ENCODE peak calls at places on chromosome 11, in nine cellular contexts. I is choroid plexus epithelial cell; H is stimulated activated CD4-positive, alpha-beta T cell treated with anti-CD3 and anti-CD28 coated beads, Interleukin-1b, Interleukin-23, amount 100 ng/mL, for 48 hours; J is NCI-H1105; V is iris pigment epithelial cell; M is NCI-H187 treated with DMSO at 0.1 percent for 48 hours; B is RKO; E is A673; N is memory B cell. L is an unnamed sample.

GRCh38 chr11:73854680-73855079 is 22.0 kb downstream of the COA4 start:
- DNase-seq in I (peak; percentile 29), H (no peak), J (no peak), V (peak; percentile 66), M (no peak), B (no peak), E (no peak), N (no peak), L (no peak)

GRCh38 chr11:30798547-30799236 is 212.5 kb upstream of the MPPED2 start:
- DNase-seq in I (no peak), H (no peak), J (no peak), V (no peak), M (no peak), B (no peak), E (no peak), N (no peak), L (no peak)

GRCh38 chr11:69499216-69499945 is 17.9 kb downstream of the LINC01488 start:
- DNase-seq in I (peak; percentile 7), H (no peak), J (no peak), V (no peak), M (no peak), B (no peak), E (peak; percentile 42), N (no peak), L (no peak)

GRCh38 chr11:134047586-134047999 is 21.3 kb upstream of the JAM3 start:
- DNase-seq in I (peak; percentile 37), H (no peak), J (no peak), V (peak; percentile 41), M (no peak), B (no peak), E (peak; percentile 58), N (no peak), L (peak; percentile 58)

GRCh38 chr11:27718346-27718852 is 18.1 kb upstream of the BDNF start:
- DNase-seq in I (peak; percentile 93), H (no peak), J (peak; percentile 45), V (peak; percentile 96), M (peak; percentile 35), B (peak; percentile 53), E (peak; percentile 75), N (no peak), L (peak; percentile 95)

GRCh38 chr11:17352925-17353227 is 1.3 kb downstream of the NCR3LG1 start:
- DNase-seq in I (peak; percentile 61), H (peak; percentile 35), J (no peak), V (peak; percentile 64), M (no peak), B (peak; percentile 72), E (peak; percentile 35), N (no peak), L (no peak)

GRCh38 chr11:65478411-65479183 is 20.2 kb upstream of the MALAT1 start:
- DNase-seq in I (peak; percentile 80), H (no peak), J (no peak), V (peak; percentile 63), M (no peak), B (no peak), E (no peak), N (no peak), L (peak; percentile 61)

GRCh38 chr11:107785401-107785800 is 73.2 kb downstream of the SLC35F2 start:
- DNase-seq in I (peak; percentile 44), H (peak; percentile 56), J (no peak), V (peak; percentile 54), M (no peak), B (peak; percentile 3), E (no peak), N (no peak), L (no peak)

GRCh38 chr11:66818231-66818955 is 24.8 kb upstream of the RCE1 start:
- DNase-seq in I (no peak), H (no peak), J (no peak), V (peak; percentile 41), M (no peak), B (no peak), E (no peak), N (no peak), L (peak; percentile 33)

GRCh38 chr11:61775606-61776554 is 16.5 kb downstream of the TMEM258 start:
- DNase-seq in I (no peak), H (no peak), J (no peak), V (no peak), M (no peak), B (no peak), E (no peak), N (no peak), L (no peak)

GRCh38 chr11:121018746-121019145 is 5.2 kb upstream of the TBCEL start:
- DNase-seq in I (no peak), H (no peak), J (no peak), V (no peak), M (no peak), B (no peak), E (no peak), N (no peak), L (no peak)

GRCh38 chr11:65184146-65184545 is 2.4 kb downstream of the CAPN1 start:
- DNase-seq in I (no peak), H (no peak), J (no peak), V (no peak), M (no peak), B (no peak), E (no peak), N (no peak), L (no peak)

GRCh38 chr11:66589996-66590675 is 2.7 kb downstream of the CCDC87 start:
- DNase-seq in I (no peak), H (no peak), J (no peak), V (no peak), M (no peak), B (no peak), E (no peak), N (no peak), L (no peak)

GRCh38 chr11:62108017-62108750 is 15.6 kb upstream of the INCENP start:
- DNase-seq in I (peak; percentile 86), H (peak; percentile 25), J (peak; percentile 52), V (peak; percentile 62), M (peak; percentile 38), B (peak; percentile 73), E (peak; percentile 84), N (peak; percentile 63), L (peak; percentile 74)

GRCh38 chr11:118111019-118111743 is 24.4 kb upstream of the SMIM35 start:
- DNase-seq in I (no peak), H (no peak), J (no peak), V (no peak), M (no peak), B (no peak), E (no peak), N (no peak), L (no peak)

GRCh38 chr11:104254347-104254746 is 90.4 kb upstream of the PDGFD start:
- DNase-seq in I (peak; percentile 67), H (peak; percentile 3), J (no peak), V (peak; percentile 58), M (no peak), B (peak; percentile 16), E (peak; percentile 81), N (no peak), L (peak; percentile 14)

GRCh38 chr11:120182357-120182756 is 28.5 kb upstream of the OAF start:
- DNase-seq in I (no peak), H (no peak), J (no peak), V (no peak), M (no peak), B (no peak), E (no peak), N (no peak), L (no peak)

GRCh38 chr11:66183581-66184048 is 84.8 kb upstream of the RAB1B start:
- DNase-seq in I (peak; percentile 33), H (no peak), J (no peak), V (peak; percentile 29), M (no peak), B (peak; percentile 23), E (peak; percentile 59), N (peak; percentile 6), L (no peak)

GRCh38 chr11:124199702-124200101 is 16.6 kb downstream of the OR10D3 start:
- DNase-seq in I (peak; percentile 36), H (no peak), J (no peak), V (peak; percentile 70), M (no peak), B (peak; percentile 16), E (peak; percentile 11), N (no peak), L (peak; percentile 48)

GRCh38 chr11:65166893-65167292 is 3.1 kb upstream of the SPDYC start:
- DNase-seq in I (no peak), H (no peak), J (no peak), V (no peak), M (no peak), B (no peak), E (no peak), N (no peak), L (no peak)

GRCh38 chr11:73759520-73760065 is 1.3 kb downstream of the RAB6A start:
- DNase-seq in I (peak; percentile 50), H (no peak), J (no peak), V (peak; percentile 36), M (no peak), B (peak; percentile 71), E (peak; percentile 53), N (no peak), L (peak; percentile 45)

GRCh38 chr11:42631223-42631843 is 680.5 kb upstream of the API5 start:
- DNase-seq in I (peak; percentile 2), H (no peak), J (peak; percentile 50), V (peak; percentile 6), M (no peak), B (peak; percentile 79), E (peak; percentile 84), N (no peak), L (peak; percentile 21)

GRCh38 chr11:102447193-102447592 is 5.4 kb downstream of the TMEM123 start:
- DNase-seq in I (no peak), H (no peak), J (no peak), V (no peak), M (no peak), B (no peak), E (no peak), N (no peak), L (no peak)

GRCh38 chr11:128868851-128869671 is 2.0 kb upstream of the KCNJ1 start:
- DNase-seq in I (no peak), H (no peak), J (no peak), V (no peak), M (no peak), B (no peak), E (no peak), N (no peak), L (no peak)

GRCh38 chr11:12680246-12680939 is 6.2 kb downstream of the TEAD1 start:
- DNase-seq in I (peak; percentile 96), H (no peak), J (peak; percentile 95), V (peak; percentile 97), M (peak; percentile 92), B (no peak), E (peak; percentile 95), N (no peak), L (peak; percentile 95)

GRCh38 chr11:14075118-14075601 is 112.6 kb downstream of the SPON1 start:
- DNase-seq in I (no peak), H (peak; percentile 76), J (no peak), V (peak; percentile 9), M (no peak), B (peak; percentile 7), E (no peak), N (no peak), L (peak; percentile 35)

GRCh38 chr11:17533782-17534415 is 10.3 kb downstream of the USH1C start:
- DNase-seq in I (peak; percentile 13), H (no peak), J (no peak), V (no peak), M (no peak), B (no peak), E (no peak), N (no peak), L (no peak)

GRCh38 chr11:126355324-126355925 is at the start of gene ST3GAL4:
- DNase-seq in I (peak; percentile 66), H (peak; percentile 67), J (peak; percentile 84), V (peak; percentile 66), M (no peak), B (peak; percentile 73), E (peak; percentile 88), N (peak; percentile 14), L (peak; percentile 68)

L was measured in astrocyte of the spinal cord.